ENCODE peak calls at places on chromosomes 7 and 10, in nine cellular contexts. Q is stimulated activated naive CD4-positive, alpha-beta T cell; K is fibroblast of pulmonary artery; H is amniotic stem cell; F is PC-3; Y is fibroblast of the conjunctiva; N is GM12865; X is progenitor cell of endocrine pancreas; D is tibial nerve. G is an unnamed sample.

GRCh38 chr10:119025336-119025735 is 4.2 kb upstream of the NANOS1 start:
- DNase-seq in F (peak), K (peak), N (no peak), Y (peak), Q (no peak), H (no peak), D (no peak), X (no peak), G (peak)

GRCh38 chr10:11245095-11245479 is 227.4 kb downstream of the CELF2 start:
- DNase-seq in D (no peak), X (no peak), K (no peak), H (no peak), F (no peak), Q (no peak), Y (no peak), N (peak), G (no peak)

GRCh38 chr10:105138287-105138854 is 497.3 kb downstream of the SORCS3 start:
- DNase-seq in X (no peak), D (no peak), N (no peak), Q (no peak), H (no peak), K (no peak), Y (no peak), F (no peak), G (no peak)

GRCh38 chr10:11898372-11899066 is 75.4 kb downstream of the PROSER2 start:
- DNase-seq in X (no peak), K (peak), Q (no peak), F (peak), D (no peak), H (no peak), N (no peak), Y (no peak), G (no peak)

GRCh38 chr10:93379366-93380042 is 102.6 kb downstream of the MYOF start:
- DNase-seq in H (peak), N (peak), Q (no peak), X (no peak), Y (peak), D (no peak), F (peak), K (peak), G (no peak)

GRCh38 chr10:124336186-124336585 is 82.5 kb downstream of the OAT start:
- DNase-seq in Q (no peak), K (no peak), H (no peak), F (no peak), X (no peak), N (no peak), D (no peak), Y (no peak), G (no peak)

GRCh38 chr7:64639267-64640001 is 26.5 kb upstream of the ZNF107 start:
- DNase-seq in H (no peak), Y (no peak), K (no peak), N (no peak), X (no peak), F (no peak), D (no peak), Q (no peak), G (no peak)

GRCh38 chr10:34504534-34504933 is 310.6 kb downstream of the PARD3 start:
- DNase-seq in N (no peak), F (peak), Q (no peak), D (no peak), H (peak), Y (no peak), K (peak), X (no peak), G (no peak)

GRCh38 chr7:158001621-158002320 is 585.9 kb downstream of the PTPRN2 start:
- DNase-seq in H (no peak), N (no peak), F (peak), Y (no peak), D (no peak), X (no peak), Q (no peak), K (no peak), G (no peak)

GRCh38 chr10:104183682-104184081 is 48.5 kb downstream of the CFAP43 start:
- DNase-seq in N (no peak), D (no peak), F (no peak), Q (no peak), H (no peak), K (no peak), X (no peak), Y (no peak), G (no peak)

GRCh38 chr10:83372646-83373045 is 766.7 kb upstream of the GHITM start:
- DNase-seq in X (no peak), F (no peak), N (no peak), D (no peak), H (peak), K (peak), Q (no peak), Y (no peak), G (no peak)

GRCh38 chr10:43002596-43002995 is 74.3 kb upstream of the RET start:
- DNase-seq in N (no peak), K (no peak), X (no peak), Q (no peak), H (no peak), D (no peak), Y (no peak), F (no peak), G (no peak)

GRCh38 chr10:133299738-133300137 is 8.9 kb downstream of the TUBGCP2 start:
- DNase-seq in K (no peak), X (no peak), H (no peak), Q (no peak), D (no peak), F (no peak), Y (no peak), N (no peak), G (no peak)

GRCh38 chr7:139811106-139811505 is 18.0 kb upstream of the TBXAS1 start:
- DNase-seq in K (no peak), N (no peak), F (no peak), Q (no peak), H (no peak), D (no peak), Y (no peak), X (no peak), G (no peak)

GRCh38 chr7:125934539-125934938 is 1004.9 kb upstream of the POT1 start:
- DNase-seq in F (peak), Q (no peak), N (no peak), Y (no peak), D (no peak), X (no peak), K (no peak), H (no peak), G (no peak)

G was measured in coronary artery.